ENCODE peak calls at places on chromosomes 2 and 18, in nine cellular contexts. U is left ventricle myocardium inferior, X is coronary artery, V is BJ, O is kidney epithelial cell, Y is cardiac fibroblast, A is PC-3, E is esophagus squamous epithelium, Q is neural progenitor cell. N is an unnamed sample.
A peak's percentile ranks its signal among the peaks of the same experiment; 100 is the strongest.

GRCh38 chr18:43751835-43752234 is 474.5 kb upstream of the SYT4 start:
- DNase-seq in O (no peak), Y (no peak), Q (no peak), E (no peak), V (no peak), A (no peak), X (no peak), U (no peak), N (no peak)

GRCh38 chr18:5628512-5629255 is 84.9 kb upstream of the EPB41L3 start:
- DNase-seq in X (no peak), Q (peak; percentile 71), E (no peak), V (no peak), A (peak; percentile 8), Y (peak; percentile 31), U (peak; percentile 41), O (no peak), N (peak; percentile 35)

GRCh38 chr2:120736955-120737801 is 1.5 kb downstream of the GLI2 start:
- DNase-seq in A (peak; percentile 62), X (peak; percentile 77), O (no peak), V (peak; percentile 70), U (peak; percentile 48), E (no peak), Q (peak; percentile 94), Y (peak; percentile 77), N (peak; percentile 90)

GRCh38 chr2:134677866-134678774 is 40.7 kb downstream of the TMEM163 start:
- DNase-seq in Q (peak; percentile 31), E (no peak), A (no peak), Y (peak; percentile 18), X (no peak), V (no peak), U (no peak), O (no peak), N (peak; percentile 52)

GRCh38 chr2:70161069-70161534 is 29.7 kb downstream of the C2orf42 start:
- DNase-seq in O (peak; percentile 54), A (peak; percentile 86), E (no peak), U (no peak), Y (peak; percentile 14), Q (no peak), X (no peak), V (no peak), N (no peak)

GRCh38 chr2:204110250-204111183 is 174.0 kb downstream of the ICOS start:
- DNase-seq in Y (peak; percentile 18), A (no peak), X (no peak), E (no peak), O (no peak), U (no peak), V (peak; percentile 19), Q (no peak), N (peak; percentile 33)

GRCh38 chr18:24413148-24413547 is 13.3 kb upstream of the IMPACT start:
- DNase-seq in V (no peak), A (peak; percentile 25), O (no peak), U (no peak), E (no peak), X (no peak), Q (peak; percentile 54), Y (no peak), N (no peak)

GRCh38 chr2:30026091-30027055 is 105.0 kb upstream of the ALK start:
- DNase-seq in O (peak; percentile 68), E (no peak), Y (peak; percentile 39), V (peak; percentile 44), U (peak; percentile 33), Q (peak; percentile 76), X (no peak), A (peak; percentile 96), N (peak; percentile 23)

GRCh38 chr18:5197032-5197434 is at the start of gene AKAIN1:
- DNase-seq in X (no peak), Q (peak; percentile 95), O (no peak), U (peak; percentile 34), A (no peak), V (no peak), E (no peak), Y (peak; percentile 38), N (peak; percentile 36)

GRCh38 chr18:48459016-48459415 is 49.8 kb upstream of the ZBTB7C start:
- DNase-seq in Y (no peak), O (no peak), A (no peak), E (no peak), X (no peak), U (no peak), Q (no peak), V (no peak), N (no peak)

GRCh38 chr2:232893834-232894233 is 23.8 kb downstream of the SNORC start:
- DNase-seq in V (no peak), X (no peak), Y (no peak), O (no peak), Q (no peak), A (no peak), E (no peak), U (peak; percentile 2), N (no peak)

GRCh38 chr2:55493220-55493619 is 26.3 kb upstream of the CFAP36 start:
- DNase-seq in X (no peak), U (no peak), A (peak; percentile 57), E (no peak), O (no peak), Y (peak; percentile 21), Q (no peak), V (no peak), N (no peak)

GRCh38 chr2:43343573-43344304 is 117.3 kb upstream of the ZFP36L2 start:
- DNase-seq in A (no peak), O (peak; percentile 58), E (no peak), Q (no peak), U (peak; percentile 71), V (peak; percentile 74), X (peak; percentile 85), Y (peak; percentile 91), N (peak; percentile 91)

GRCh38 chr2:229223107-229223506 is 48.0 kb downstream of the PID1 start:
- DNase-seq in X (no peak), A (no peak), V (no peak), Q (no peak), U (no peak), E (no peak), O (no peak), Y (no peak), N (no peak)

GRCh38 chr2:29053680-29054400 is 20.5 kb downstream of the PCARE start:
- DNase-seq in Y (peak; percentile 13), Q (no peak), V (no peak), E (no peak), X (no peak), A (peak; percentile 43), O (no peak), U (no peak), N (peak; percentile 5)

GRCh38 chr2:143960177-143960576 is 559.7 kb downstream of the ZEB2 start:
- DNase-seq in Q (no peak), E (no peak), O (no peak), Y (peak; percentile 40), U (no peak), X (no peak), A (peak; percentile 45), V (no peak), N (no peak)

GRCh38 chr2:218046234-218046633 is 22.8 kb upstream of the RUFY4 start:
- DNase-seq in U (no peak), Q (no peak), V (no peak), A (no peak), E (no peak), Y (no peak), X (no peak), O (no peak), N (no peak)

GRCh38 chr18:62776066-62776570 is 60.8 kb downstream of the PHLPP1 start:
- DNase-seq in Y (peak; percentile 38), U (no peak), X (no peak), A (no peak), O (no peak), Q (no peak), E (no peak), V (no peak), N (peak; percentile 63)
- TF ChIP-seq CTCF in Y (no peak), U (no peak), X (no peak), A (no peak), O (no peak), Q (no peak), E (no peak), V (no peak), N (no peak)

DNA sequence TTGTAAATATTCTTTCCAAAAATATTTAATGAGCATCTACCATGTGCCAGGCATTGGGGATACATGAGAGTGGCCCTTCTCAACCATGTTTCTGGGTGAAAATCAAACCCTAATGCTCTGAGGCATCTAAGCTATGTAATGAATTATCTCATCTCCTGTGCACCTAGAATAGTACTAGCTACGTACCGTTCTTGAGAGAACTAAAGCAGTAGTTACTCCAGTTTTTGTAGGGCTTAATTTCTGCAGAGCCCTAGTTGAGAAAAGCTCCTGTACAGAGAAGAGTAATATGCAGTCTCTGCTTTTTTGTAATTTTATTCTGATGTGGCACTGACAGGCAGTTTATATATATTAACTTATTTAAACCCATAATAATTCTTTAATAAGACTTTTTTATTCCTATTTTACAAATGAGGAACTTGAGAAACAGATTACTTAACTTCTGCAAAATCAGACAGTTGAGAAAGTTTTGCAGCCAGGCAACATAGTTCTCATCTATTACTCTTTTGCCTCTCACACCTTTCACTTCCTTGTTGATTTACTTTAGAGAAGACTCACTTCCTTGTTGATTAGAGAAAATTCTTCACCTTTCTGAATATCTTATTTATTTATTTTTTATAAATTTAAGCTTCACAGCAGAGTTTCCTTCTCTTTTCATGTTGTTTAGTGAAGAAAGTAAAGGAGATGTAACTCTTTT is 3.1 kb downstream of the SPOPL start:
- DNase-seq in U (no peak), X (no peak), O (no peak), E (no peak), Q (no peak), A (no peak), Y (no peak), V (no peak), N (no peak)
- H3K4me3 ChIP-seq in U (peak overlapping the region; percentile 96), X (peak overlapping the region; percentile 92), O (no peak overlapping the region), E (peak overlapping the region; percentile 85), Q (no peak overlapping the region), A (peak overlapping the region; percentile 81), Y (no peak overlapping the region), V (no peak overlapping the region), N (no peak overlapping the region)

GRCh38 chr2:127643698-127644660 is 2.0 kb upstream of the GPR17 start:
- DNase-seq in X (no peak), E (no peak), Q (peak; percentile 38), U (no peak), A (no peak), O (no peak), Y (no peak), V (no peak), N (no peak)
- TF ChIP-seq CTCF in X (no peak), E (no peak), Q (peak; percentile 8), U (peak; percentile 32), A (peak; percentile 30), O (no peak), Y (no peak), V (no peak), N (no peak)

DNA sequence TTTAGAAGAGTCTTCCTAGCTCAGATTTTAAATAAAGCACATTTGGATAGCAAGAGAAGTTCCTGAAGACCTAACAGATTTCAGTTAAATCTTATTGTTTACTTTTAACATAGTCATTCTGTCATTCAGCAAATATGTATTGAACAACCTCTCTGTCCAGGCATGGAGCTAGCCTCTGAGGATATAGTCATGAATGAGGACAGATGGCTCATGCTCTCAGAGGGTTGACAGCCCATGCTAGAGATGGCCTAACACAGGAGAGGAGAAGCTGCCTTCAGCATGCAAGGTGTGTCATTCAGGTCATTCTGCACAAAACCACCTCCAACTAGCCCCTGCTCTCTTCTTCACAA is 6.2 kb downstream of the CCBE1 start:
- DNase-seq in E (no peak), Y (peak; percentile 38), A (peak; percentile 94), V (no peak), X (no peak), O (no peak), U (no peak), Q (no peak), N (peak; percentile 79)
- H3K4me3 ChIP-seq in E (no peak overlapping the region), Y (no peak overlapping the region), A (peak overlapping the region; percentile 19), V (no peak overlapping the region), X (no peak overlapping the region), O (no peak overlapping the region), U (no peak overlapping the region), Q (no peak overlapping the region), N (no peak overlapping the region)